ENCODE peak calls at places on chromosomes 3 and 15, in nine cellular contexts. One of them, this sample, is unnamed.

GRCh38 chr15:88382482-88382983 is 84.7 kb downstream of the MRPL46 start:
- DNase-seq in lower lobe of right lung: no peak
- DNase-seq in midbrain: no peak
- DNase-seq in Panc1: no peak
- DNase-seq in iPS-NIHi11: no peak
- DNase-seq in HCT116: no peak
- DNase-seq in NCI-H1694 treated with DMSO at 0.1 percent for 48 hours: no peak
- DNase-seq in effector CD4-positive, alpha-beta T cell: no peak
- DNase-seq in naive thymus-derived CD8-positive, alpha-beta T cell: no peak
- DNase-seq in this sample: no peak

GRCh38 chr3:7927864-7928263 is 573.8 kb upstream of the LMCD1 start:
- DNase-seq in lower lobe of right lung: no peak
- DNase-seq in midbrain: no peak
- DNase-seq in Panc1: no peak
- DNase-seq in iPS-NIHi11: no peak
- DNase-seq in HCT116: no peak
- DNase-seq in NCI-H1694 treated with DMSO at 0.1 percent for 48 hours: no peak
- DNase-seq in effector CD4-positive, alpha-beta T cell: no peak
- DNase-seq in naive thymus-derived CD8-positive, alpha-beta T cell: no peak
- DNase-seq in this sample: no peak

GRCh38 chr15:66362776-66363175 is 6.3 kb upstream of the TIPIN start:
- DNase-seq in lower lobe of right lung: no peak
- DNase-seq in midbrain: no peak
- DNase-seq in Panc1: no peak
- DNase-seq in iPS-NIHi11: no peak
- DNase-seq in HCT116: no peak
- DNase-seq in NCI-H1694 treated with DMSO at 0.1 percent for 48 hours: no peak
- DNase-seq in effector CD4-positive, alpha-beta T cell: no peak
- DNase-seq in naive thymus-derived CD8-positive, alpha-beta T cell: no peak
- DNase-seq in this sample: no peak

GRCh38 chr3:141147657-141148056 is 84.0 kb upstream of the PXYLP1 start:
- DNase-seq in lower lobe of right lung: no peak
- DNase-seq in midbrain: no peak
- DNase-seq in Panc1: no peak
- DNase-seq in iPS-NIHi11: no peak
- DNase-seq in HCT116: no peak
- DNase-seq in NCI-H1694 treated with DMSO at 0.1 percent for 48 hours: no peak
- DNase-seq in effector CD4-positive, alpha-beta T cell: no peak
- DNase-seq in naive thymus-derived CD8-positive, alpha-beta T cell: no peak
- DNase-seq in this sample: no peak

GRCh38 chr15:98369081-98369716 is 279.1 kb upstream of the IGF1R start:
- DNase-seq in lower lobe of right lung: no peak
- DNase-seq in midbrain: no peak
- DNase-seq in Panc1: no peak
- DNase-seq in iPS-NIHi11: no peak
- DNase-seq in HCT116: no peak
- DNase-seq in NCI-H1694 treated with DMSO at 0.1 percent for 48 hours: no peak
- DNase-seq in effector CD4-positive, alpha-beta T cell: no peak
- DNase-seq in naive thymus-derived CD8-positive, alpha-beta T cell: no peak
- DNase-seq in this sample: no peak

GRCh38 chr3:71530903-71531535 is 52.5 kb downstream of the FOXP1 start:
- DNase-seq in lower lobe of right lung: no peak
- DNase-seq in midbrain: no peak
- DNase-seq in Panc1: no peak
- DNase-seq in iPS-NIHi11: peak
- DNase-seq in HCT116: no peak
- DNase-seq in NCI-H1694 treated with DMSO at 0.1 percent for 48 hours: no peak
- DNase-seq in effector CD4-positive, alpha-beta T cell: no peak
- DNase-seq in naive thymus-derived CD8-positive, alpha-beta T cell: no peak
- DNase-seq in this sample: peak

GRCh38 chr15:65980824-65981456 is 111.6 kb downstream of the RAB11A start:
- DNase-seq in lower lobe of right lung: peak
- DNase-seq in midbrain: peak
- DNase-seq in Panc1: peak
- DNase-seq in iPS-NIHi11: peak
- DNase-seq in HCT116: peak
- DNase-seq in NCI-H1694 treated with DMSO at 0.1 percent for 48 hours: peak
- DNase-seq in effector CD4-positive, alpha-beta T cell: no peak
- DNase-seq in naive thymus-derived CD8-positive, alpha-beta T cell: no peak
- DNase-seq in this sample: peak

GRCh38 chr3:150599611-150600297 is 3.4 kb upstream of the SELENOT start:
- DNase-seq in lower lobe of right lung: no peak
- DNase-seq in midbrain: no peak
- DNase-seq in Panc1: no peak
- DNase-seq in iPS-NIHi11: peak
- DNase-seq in HCT116: peak
- DNase-seq in NCI-H1694 treated with DMSO at 0.1 percent for 48 hours: no peak
- DNase-seq in effector CD4-positive, alpha-beta T cell: no peak
- DNase-seq in naive thymus-derived CD8-positive, alpha-beta T cell: no peak
- DNase-seq in this sample: no peak

GRCh38 chr3:111750278-111750884 is 108.7 kb upstream of the PHLDB2 start:
- DNase-seq in lower lobe of right lung: no peak
- DNase-seq in midbrain: no peak
- DNase-seq in Panc1: no peak
- DNase-seq in iPS-NIHi11: no peak
- DNase-seq in HCT116: no peak
- DNase-seq in NCI-H1694 treated with DMSO at 0.1 percent for 48 hours: no peak
- DNase-seq in effector CD4-positive, alpha-beta T cell: no peak
- DNase-seq in naive thymus-derived CD8-positive, alpha-beta T cell: no peak
- DNase-seq in this sample: no peak

GRCh38 chr3:153221748-153222162 is 59.7 kb downstream of the RAP2B start:
- DNase-seq in lower lobe of right lung: peak
- DNase-seq in midbrain: peak
- DNase-seq in Panc1: peak
- DNase-seq in iPS-NIHi11: no peak
- DNase-seq in HCT116: no peak
- DNase-seq in NCI-H1694 treated with DMSO at 0.1 percent for 48 hours: no peak
- DNase-seq in effector CD4-positive, alpha-beta T cell: peak
- DNase-seq in naive thymus-derived CD8-positive, alpha-beta T cell: peak
- DNase-seq in this sample: peak

This sample was measured in small intestine.